ENCODE peak calls at places on chromosomes 6 and 20, in six cellular contexts. V, A, X, N, M and P are unnamed samples.

GRCh38 chr6:125791151-125791819 is 525 bp downstream of the NCOA7 start:
- DNase-seq in A (peak), N (no peak), V (peak), M (no peak), X (peak), P (peak)

GRCh38 chr20:45459606-45460005 is 9.9 kb upstream of the WFDC2 start:
- DNase-seq in N (no peak), M (no peak), X (peak), A (no peak), V (no peak), P (no peak)

GRCh38 chr20:62824476-62825287 is 7.8 kb downstream of the COL9A3 start:
- DNase-seq in A (no peak), M (no peak), N (no peak), V (peak), X (no peak), P (peak)

GRCh38 chr6:84581494-84582259 is 182.7 kb downstream of the TBX18 start:
- DNase-seq in M (no peak), N (no peak), V (no peak), A (peak), X (peak), P (no peak)

GRCh38 chr6:72579865-72580264 is 42.0 kb upstream of the KCNQ5 start:
- DNase-seq in V (no peak), N (no peak), M (no peak), A (no peak), X (no peak), P (no peak)

GRCh38 chr6:43886717-43887339 is 116.8 kb downstream of the VEGFA start:
- DNase-seq in M (no peak), X (no peak), A (no peak), N (no peak), V (no peak), P (no peak)

GRCh38 chr6:27332692-27333641 is 20.9 kb upstream of the POM121L2 start:
- DNase-seq in A (peak), X (peak), V (peak), N (peak), M (peak), P (peak)

GRCh38 chr20:36094497-36094896 is 60.0 kb upstream of the EPB41L1 start:
- DNase-seq in A (no peak), M (no peak), V (peak), X (no peak), N (no peak), P (peak)

GRCh38 chr6:145199961-145200360 is 535.4 kb downstream of the EPM2A start:
- DNase-seq in X (peak), V (no peak), M (no peak), N (no peak), A (peak), P (no peak)

GRCh38 chr6:33769248-33769821 is 19.6 kb downstream of the LEMD2 start:
- DNase-seq in V (no peak), A (no peak), X (no peak), M (no peak), N (no peak), P (no peak)

GRCh38 chr20:32820000-32820697 is 395 bp downstream of the MAPRE1 start:
- DNase-seq in V (peak), M (no peak), A (peak), X (peak), N (peak), P (peak)

GRCh38 chr20:63572788-63573738 is 976 bp downstream of the HELZ2 start:
- DNase-seq in X (no peak), M (no peak), V (peak), N (no peak), A (peak), P (peak)

GRCh38 chr6:49001856-49002255 is 461.2 kb downstream of the MMUT start:
- DNase-seq in V (no peak), M (no peak), X (peak), A (peak), N (peak), P (no peak)

GRCh38 chr6:81561071-81561564 is 191.4 kb downstream of the TENT5A start:
- DNase-seq in M (no peak), A (no peak), V (no peak), N (peak), X (peak), P (peak)

GRCh38 chr6:115545410-115545986 is 515.2 kb downstream of the FRK start:
- DNase-seq in V (peak), X (no peak), N (peak), M (peak), A (no peak), P (peak)

DNA sequence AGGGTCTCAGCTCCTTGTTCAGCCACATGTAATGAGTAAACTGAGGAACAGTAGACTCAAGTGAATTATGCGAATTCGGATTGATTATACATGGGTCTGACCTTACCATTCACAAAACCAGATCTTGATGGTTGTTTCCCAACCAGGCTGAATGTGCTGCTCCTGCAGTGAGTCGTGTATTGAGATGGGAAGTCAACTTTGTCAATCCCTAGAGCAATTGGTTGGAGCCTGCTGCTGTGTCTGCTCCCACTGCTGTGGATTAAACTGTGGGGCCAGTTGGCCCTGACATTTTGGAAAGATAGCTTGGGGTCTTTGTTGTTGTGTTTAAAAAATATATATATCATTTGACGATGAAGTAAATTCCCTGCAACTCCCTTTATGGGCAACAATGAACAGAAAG is 23.9 kb downstream of the FAM50B start:
- DNase-seq in N (no peak), M (no peak), A (no peak), V (no peak), X (no peak), P (no peak)
- H2BK15ac ChIP-seq in N (no peak), M (no peak), A (no peak), V (no peak), X (no peak), P (no peak)

DNA sequence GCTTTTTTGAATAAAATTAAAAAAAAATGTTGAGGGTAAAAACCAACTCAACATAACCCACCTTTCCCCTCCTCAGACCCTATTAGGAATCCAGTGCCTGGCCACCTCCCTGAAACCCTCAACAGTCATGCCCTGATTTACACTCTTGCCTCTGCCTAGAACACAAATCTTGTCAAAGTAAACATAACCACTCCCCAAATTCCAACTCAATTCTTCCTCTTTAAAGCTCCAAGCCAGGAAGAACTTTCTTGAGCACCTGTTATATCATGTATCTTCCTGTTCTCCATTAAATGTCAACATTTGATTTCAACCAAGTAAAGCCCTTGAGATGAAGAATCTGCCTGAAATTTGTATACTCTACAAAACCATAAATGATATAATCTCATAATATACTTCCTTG is 198.0 kb upstream of the SHLD1 start:
- DNase-seq in M (no peak), N (no peak), A (no peak), V (no peak), X (no peak), P (no peak)
- H3K4ac ChIP-seq in M (no peak), N (no peak), A (no peak), V (no peak), X (no peak), P (no peak)

DNA sequence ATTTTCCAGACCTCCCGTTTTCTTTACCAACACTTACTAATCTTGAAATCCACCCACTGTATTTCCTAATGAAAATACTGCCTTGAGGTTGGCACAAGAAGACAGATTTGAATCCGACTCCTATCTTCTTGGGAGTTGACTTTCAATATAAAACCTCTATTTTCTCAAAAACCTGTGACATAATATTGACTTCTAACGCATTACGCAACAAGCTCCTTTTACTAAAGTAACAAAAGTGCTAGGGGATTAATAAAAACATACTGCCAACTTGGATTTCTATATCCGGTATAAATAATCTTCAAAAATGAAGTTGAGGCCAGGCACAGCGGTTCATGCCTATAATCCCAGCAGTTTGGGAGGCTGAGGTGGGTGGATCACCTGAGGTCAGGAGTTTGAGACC is 382.0 kb downstream of the PREX1 start:
- DNase-seq in X (no peak), V (no peak), A (no peak), N (no peak), M (no peak), P (no peak)
- H2BK15ac ChIP-seq in X (no peak), V (no peak), A (no peak), N (no peak), M (no peak), P (no peak)

DNA sequence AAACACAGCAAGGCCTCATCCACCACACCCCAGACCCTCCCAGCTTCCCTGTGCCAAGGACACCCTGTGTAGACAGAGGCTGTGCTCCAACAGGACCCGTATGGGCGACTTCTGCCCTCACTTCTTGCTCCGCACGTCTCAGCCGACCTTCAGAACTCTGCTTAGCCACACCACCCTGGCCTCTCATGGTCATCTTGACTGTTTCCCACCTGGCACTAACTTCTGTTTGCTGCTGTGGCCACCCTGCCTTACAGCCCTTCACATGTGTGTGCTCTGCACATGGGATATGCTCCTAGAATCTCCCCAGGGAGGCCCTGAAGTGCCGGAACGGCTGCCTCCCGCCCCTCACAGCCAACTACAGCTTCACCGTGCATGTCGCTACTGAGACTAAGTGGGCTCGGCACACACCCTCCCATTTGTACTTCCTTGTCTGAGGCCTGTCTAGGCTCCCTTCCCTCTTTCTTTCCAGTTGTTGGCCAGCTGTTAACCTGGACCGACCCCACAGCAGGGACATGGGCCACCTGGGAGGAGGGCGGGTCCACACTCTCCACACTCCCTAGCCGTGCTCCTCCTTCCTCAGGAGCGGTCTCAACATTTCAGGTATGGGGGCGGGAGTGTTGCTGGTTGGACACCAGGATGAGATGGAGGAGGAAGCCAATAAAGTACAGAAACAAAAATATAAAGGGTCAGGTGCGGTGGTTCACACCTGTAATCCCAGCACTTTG is 69.6 kb downstream of the PYGB start:
- DNase-seq in V (no peak), A (no peak), X (no peak), N (no peak), M (no peak), P (no peak)
- H3K4ac ChIP-seq in V (no peak), A (no peak), X (no peak), N (no peak), M (no peak), P (no peak)

DNA sequence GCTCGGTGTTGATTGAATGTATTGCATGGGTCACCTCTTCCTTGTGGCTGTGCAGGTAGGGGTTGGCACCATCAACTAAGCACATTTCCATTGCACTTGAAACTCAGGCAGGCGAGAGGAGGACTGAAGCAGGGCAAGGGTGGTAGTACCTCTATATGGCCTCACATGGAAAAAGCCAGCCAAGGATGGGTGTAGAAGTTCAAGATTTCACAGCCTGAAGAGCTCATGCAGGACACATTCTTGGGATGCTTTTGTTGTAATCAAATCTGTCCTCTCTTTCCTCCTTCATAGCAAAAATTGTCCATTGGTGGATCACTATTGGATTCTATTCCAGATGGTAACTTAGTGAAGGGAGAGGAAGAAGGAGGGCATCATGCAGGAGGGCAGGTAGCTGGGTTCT is 278.5 kb upstream of the ARID1B start:
- DNase-seq in M (no peak), A (no peak), N (no peak), X (no peak), V (no peak), P (no peak)
- H2BK15ac ChIP-seq in M (no peak), A (no peak), N (no peak), X (no peak), V (no peak), P (no peak)